ENCODE peak calls at places on chromosomes 7 and 10, in five cellular contexts. W, T, G, V and O are unnamed samples.

GRCh38 chr10:119305860-119306513 is 98.6 kb downstream of the GRK5 start:
- DNase-seq in W (peak; percentile 95), G (peak; percentile 88), T (peak; percentile 77), V (peak; percentile 95), O (peak; percentile 92)

GRCh38 chr7:22576941-22577927 is 77.2 kb upstream of the STEAP1B start:
- DNase-seq in W (peak; percentile 98), G (peak; percentile 94), V (peak; percentile 72), T (peak; percentile 74), O (peak; percentile 99)

GRCh38 chr10:101763141-101763540 is 12.8 kb downstream of the FGF8 start:
- DNase-seq in G (no peak), T (no peak), W (no peak), V (no peak), O (no peak)

GRCh38 chr7:4416436-4417092 is 265.5 kb upstream of the FOXK1 start:
- DNase-seq in W (peak; percentile 7), T (peak; percentile 29), G (no peak), V (no peak), O (no peak)

GRCh38 chr10:114925675-114926204 is 12.3 kb upstream of the TRUB1 start:
- DNase-seq in W (peak; percentile 41), T (peak; percentile 23), G (peak; percentile 19), V (no peak), O (peak; percentile 32)

GRCh38 chr10:46273506-46274477 is 13.0 kb upstream of the ANTXRL start:
- DNase-seq in V (peak; percentile 53), T (no peak), G (no peak), W (no peak), O (no peak)

GRCh38 chr7:2738766-2739549 is 51.0 kb downstream of the AMZ1 start:
- DNase-seq in W (no peak), T (no peak), G (no peak), V (peak; percentile 41), O (no peak)

GRCh38 chr10:102485093-102485785 is 17.3 kb downstream of the ACTR1A start:
- DNase-seq in G (no peak), V (no peak), T (no peak), W (no peak), O (no peak)

GRCh38 chr10:36023939-36024338 is 381.8 kb upstream of the FZD8 start:
- DNase-seq in G (peak; percentile 9), V (no peak), T (no peak), W (peak; percentile 65), O (peak; percentile 45)

DNA sequence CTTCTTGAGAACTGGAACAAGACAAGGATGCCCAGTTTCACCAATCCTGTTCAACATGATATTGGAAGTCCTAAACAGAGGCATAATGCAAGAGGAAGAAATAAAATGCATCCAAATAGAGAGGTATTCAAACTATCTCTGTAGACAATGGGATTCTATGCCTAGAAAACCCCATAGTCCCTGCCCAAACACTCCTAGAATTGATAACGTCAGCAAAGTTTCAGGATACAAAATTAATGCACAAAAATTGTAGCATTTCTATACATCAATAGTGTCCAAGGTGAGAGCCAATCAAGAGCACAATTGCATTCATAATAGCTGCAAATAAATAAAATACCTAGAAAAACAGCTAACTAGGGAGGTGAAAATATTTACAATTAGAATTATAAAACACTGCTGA is 72.5 kb downstream of the PCDH15 start:
- DNase-seq in T (no peak), W (no peak), V (no peak), G (no peak), O (no peak)
- H3K4me3 ChIP-seq in T (no peak overlapping the region), W (no peak overlapping the region), V (no peak overlapping the region), G (no peak overlapping the region), O (no peak overlapping the region)

GRCh38 chr10:124742418-124743187 is 1.6 kb downstream of the FAM53B start:
- DNase-seq in G (no peak), W (peak; percentile 58), V (no peak), T (peak; percentile 47), O (no peak)
- TF ChIP-seq CTCF in G (peak; percentile 36), W (peak; percentile 62), V (no peak), T (peak; percentile 42), O (peak; percentile 49)

GRCh38 chr7:114084381-114085312 is 165.8 kb upstream of the PPP1R3A start:
- DNase-seq in T (peak; percentile 62), W (no peak), G (peak; percentile 23), V (no peak), O (no peak)

GRCh38 chr7:114083714-114084113 is 164.9 kb upstream of the PPP1R3A start:
- DNase-seq in V (no peak), T (no peak), W (no peak), G (no peak), O (no peak)

GRCh38 chr7:114081606-114082425 is 163.0 kb upstream of the PPP1R3A start:
- DNase-seq in T (peak; percentile 54), V (no peak), G (peak; percentile 56), W (peak; percentile 85), O (peak; percentile 70)

GRCh38 chr7:114082934-114083647 is 164.3 kb upstream of the PPP1R3A start:
- DNase-seq in G (no peak), T (peak; percentile 42), W (no peak), V (no peak), O (no peak)

GRCh38 chr7:114082567-114082933 is 163.7 kb upstream of the PPP1R3A start:
- DNase-seq in T (no peak), W (no peak), V (no peak), G (no peak), O (no peak)
- H3K4me3 ChIP-seq in T (peak overlapping the region; percentile 43), W (peak overlapping the region; percentile 44), V (peak overlapping the region; percentile 86), G (peak overlapping the region; percentile 4), O (peak overlapping the region; percentile 43)

GRCh38 chr10:34018129-34018528 is 683.7 kb upstream of the NRP1 start:
- DNase-seq in G (no peak), W (peak; percentile 52), V (no peak), T (no peak), O (no peak)

GRCh38 chr10:34015700-34016099 is 681.2 kb upstream of the NRP1 start:
- DNase-seq in V (no peak), G (no peak), T (no peak), W (no peak), O (no peak)

GRCh38 chr10:34016541-34016940 is 682.1 kb upstream of the NRP1 start:
- DNase-seq in G (no peak), T (no peak), W (peak; percentile 8), V (no peak), O (no peak)

GRCh38 chr10:34018811-34019210 is 684.3 kb upstream of the NRP1 start:
- DNase-seq in V (no peak), T (no peak), G (no peak), W (no peak), O (no peak)

DNA sequence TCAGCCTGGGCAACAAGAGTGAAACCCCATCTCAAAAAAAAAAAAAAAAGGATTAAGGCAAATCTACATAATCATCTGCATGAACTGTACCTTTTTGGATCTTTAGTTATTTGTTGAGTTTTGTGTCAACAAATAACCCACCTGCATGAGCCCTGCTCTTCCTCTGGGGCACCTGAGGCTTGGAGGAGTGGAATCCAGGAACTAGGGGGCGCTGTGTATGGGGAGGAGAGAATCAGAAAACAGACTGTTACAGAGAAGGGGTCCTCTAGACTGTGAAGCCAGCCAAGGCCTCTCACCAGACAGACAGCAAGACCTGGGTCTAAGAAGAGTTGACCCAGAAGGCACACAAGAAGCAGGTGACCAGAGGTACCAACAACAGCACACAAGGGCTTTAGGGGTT is 682.8 kb upstream of the NRP1 start:
- DNase-seq in G (no peak), W (no peak), T (no peak), V (no peak), O (no peak)
- TF ChIP-seq CTCF in G (no peak), W (peak; percentile 8), T (no peak), V (no peak), O (peak; percentile 4)

GRCh38 chr10:103696094-103696410 is 159.3 kb downstream of the SH3PXD2A start:
- DNase-seq in W (no peak), V (no peak), T (no peak), G (no peak), O (no peak)
- H3K4me3 ChIP-seq in W (no peak overlapping the region), V (no peak overlapping the region), T (no peak overlapping the region), G (no peak overlapping the region), O (no peak overlapping the region)

DNA sequence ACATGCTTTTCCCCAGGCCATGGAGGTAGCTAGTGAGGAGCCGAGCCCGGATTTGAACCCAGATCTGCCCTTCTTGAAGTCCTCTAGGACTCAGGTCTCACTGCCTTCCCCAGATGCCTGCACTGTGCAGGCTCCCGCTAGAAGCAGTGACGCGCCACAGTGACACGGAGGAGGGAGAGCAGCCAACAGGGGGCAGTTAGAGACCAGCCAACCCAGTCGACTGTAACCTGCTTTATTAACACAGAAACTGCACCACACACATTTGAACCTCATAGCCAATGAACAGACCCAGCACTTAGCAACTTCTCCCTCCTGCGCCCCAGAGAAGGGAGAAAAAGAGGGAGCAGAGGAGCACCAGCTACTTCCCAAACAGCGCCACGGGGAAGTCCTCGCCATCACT is 27.4 kb downstream of the PILRA start:
- DNase-seq in W (peak; percentile 10), G (no peak), V (no peak), T (no peak), O (no peak)
- TF ChIP-seq CTCF in W (no peak), G (peak; percentile 8), V (no peak), T (peak; percentile 15), O (peak; percentile 7)

GRCh38 chr7:12444785-12445184 is 41.1 kb upstream of the VWDE start:
- DNase-seq in W (no peak), T (no peak), V (no peak), G (no peak), O (no peak)
- H3K4me3 ChIP-seq in W (no peak overlapping the region), T (no peak overlapping the region), V (no peak overlapping the region), G (no peak overlapping the region), O (no peak overlapping the region)

GRCh38 chr7:31192996-31193395 is 140.9 kb downstream of the ADCYAP1R1 start:
- DNase-seq in G (peak; percentile 25), W (peak; percentile 22), T (peak; percentile 84), V (no peak), O (peak; percentile 9)
- TF ChIP-seq CTCF in G (peak; percentile 82), W (peak; percentile 65), T (peak; percentile 91), V (peak; percentile 22), O (peak; percentile 84)

DNA sequence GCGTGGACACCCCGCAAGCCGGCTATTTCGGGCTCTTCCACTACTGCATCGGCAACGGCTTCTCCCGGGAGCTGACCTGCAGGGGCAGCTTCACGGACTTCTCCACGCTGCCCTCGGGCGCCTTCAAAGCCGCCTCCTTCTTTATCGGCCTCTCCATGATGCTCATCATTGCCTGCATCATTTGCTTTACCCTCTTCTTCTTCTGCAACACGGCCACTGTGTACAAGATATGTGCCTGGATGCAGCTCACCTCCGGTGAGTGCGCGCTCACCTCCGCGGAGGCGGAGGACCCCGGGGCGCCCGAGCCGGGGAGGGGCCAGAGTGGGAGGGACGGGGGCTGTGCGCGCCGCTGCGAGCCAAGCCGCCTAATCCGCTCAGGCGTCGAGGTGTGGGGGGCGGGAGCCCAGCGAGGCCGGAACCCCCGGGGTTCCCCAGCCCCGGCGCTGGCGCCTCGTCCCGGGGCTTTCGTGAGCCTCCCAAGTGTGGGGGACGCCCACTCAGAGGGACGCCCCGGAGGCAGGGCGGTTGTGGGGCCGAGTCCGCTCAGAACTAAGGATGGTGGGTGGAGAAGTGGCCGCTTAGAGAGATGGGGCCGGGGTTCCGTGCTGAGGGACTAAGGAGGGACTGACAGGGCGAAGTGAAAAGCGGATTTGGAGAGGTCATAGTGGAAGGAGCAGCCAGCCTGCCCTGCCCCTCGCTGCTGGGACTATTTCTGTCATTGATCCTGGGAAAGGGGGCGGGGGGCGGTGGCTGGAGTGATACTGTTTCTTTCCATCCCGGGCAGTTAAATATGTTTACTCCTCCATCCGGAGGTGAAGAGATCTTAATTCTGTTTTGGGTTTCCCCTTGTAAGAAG is 795 bp downstream of the LHFPL3 start:
- DNase-seq in T (peak; percentile 6), V (no peak), G (no peak), W (peak; percentile 0), O (no peak)
- H3K4me3 ChIP-seq in T (no peak overlapping the region), V (peak overlapping the region; percentile 35), G (no peak overlapping the region), W (no peak overlapping the region), O (peak overlapping the region; percentile 38)